ENCODE peak calls at places on chromosome 19, in seven cellular contexts. O is astrocyte, S is GM23338, J is H1, A is hepatocyte, G is PC-9, C is neural progenitor cell. E is an unnamed sample.

GRCh38 chr19:1566392-1567115 is 1.6 kb downstream of the MEX3D start:
- DNase-seq in A (peak; percentile 88), S (peak; percentile 89), C (peak; percentile 94), J (peak; percentile 80), O (peak; percentile 75), G (peak; percentile 70), E (peak; percentile 87)

GRCh38 chr19:50493171-50493570 is 16.5 kb upstream of the GARIN5A start:
- DNase-seq in S (no peak), O (no peak), G (no peak), C (no peak), J (no peak), A (no peak), E (no peak)

GRCh38 chr19:7994923-7995682 is 10.3 kb downstream of the ELAVL1 start:
- DNase-seq in S (no peak), J (no peak), G (no peak), C (no peak), A (no peak), O (no peak), E (no peak)

GRCh38 chr19:13847033-13847899 is 29.7 kb upstream of the NANOS3 start:
- DNase-seq in O (peak; percentile 82), A (peak; percentile 98), J (peak; percentile 98), S (peak; percentile 97), G (peak; percentile 96), C (peak; percentile 97), E (peak; percentile 94)

GRCh38 chr19:542173-542866 is 1.5 kb upstream of the GZMM start:
- DNase-seq in G (no peak), A (no peak), C (no peak), J (no peak), S (no peak), O (no peak), E (no peak)

GRCh38 chr19:12052571-12053169 is at the start of gene ZNF878:
- DNase-seq in A (peak; percentile 96), S (peak; percentile 99), C (peak; percentile 99), O (peak; percentile 79), J (peak; percentile 97), G (peak; percentile 86), E (peak; percentile 86)

GRCh38 chr19:17902701-17903100 is 30.1 kb upstream of the CCDC124 start:
- DNase-seq in C (no peak), G (no peak), A (no peak), J (no peak), S (no peak), O (peak; percentile 32), E (peak; percentile 49)

GRCh38 chr19:6108721-6109633 is 1.3 kb downstream of the RFX2 start:
- DNase-seq in G (no peak), A (peak; percentile 57), S (peak; percentile 64), J (peak; percentile 54), C (peak; percentile 57), O (peak; percentile 62), E (peak; percentile 75)

GRCh38 chr19:5104871-5105351 is 136.0 kb downstream of the KDM4B start:
- DNase-seq in C (no peak), S (no peak), G (no peak), A (peak; percentile 45), O (no peak), J (no peak), E (no peak)

GRCh38 chr19:55287361-55288079 is 3.7 kb downstream of the BRSK1 start:
- DNase-seq in S (no peak), J (no peak), A (no peak), O (no peak), G (no peak), C (no peak), E (no peak)

GRCh38 chr19:8265872-8266271 is 42.3 kb downstream of the CD320 start:
- DNase-seq in S (no peak), O (no peak), J (no peak), G (no peak), A (no peak), C (no peak), E (no peak)

GRCh38 chr19:45762870-45763631 is 6.0 kb downstream of the SIX5 start:
- DNase-seq in G (no peak), J (no peak), O (no peak), A (no peak), C (no peak), S (no peak), E (no peak)

GRCh38 chr19:49710372-49710951 is 19.5 kb downstream of the CPT1C start:
- DNase-seq in G (no peak), J (no peak), S (no peak), O (peak; percentile 50), A (no peak), C (no peak), E (peak; percentile 65)

GRCh38 chr19:47473336-47473735 is 1.6 kb upstream of the SLC8A2 start:
- DNase-seq in O (no peak), A (no peak), J (no peak), C (no peak), S (no peak), G (no peak), E (no peak)

GRCh38 chr19:47469719-47470118 is 2.0 kb downstream of the SLC8A2 start:
- DNase-seq in O (no peak), A (no peak), C (no peak), G (no peak), J (no peak), S (no peak), E (no peak)

GRCh38 chr19:47470447-47471195 is 1.1 kb downstream of the SLC8A2 start:
- DNase-seq in C (no peak), O (no peak), A (no peak), S (no peak), J (no peak), G (no peak), E (no peak)

GRCh38 chr19:47471733-47472457 is at the start of gene SLC8A2:
- DNase-seq in O (peak; percentile 77), C (peak; percentile 97), J (peak; percentile 89), G (peak; percentile 69), A (peak; percentile 93), S (peak; percentile 95), E (peak; percentile 84)

DNA sequence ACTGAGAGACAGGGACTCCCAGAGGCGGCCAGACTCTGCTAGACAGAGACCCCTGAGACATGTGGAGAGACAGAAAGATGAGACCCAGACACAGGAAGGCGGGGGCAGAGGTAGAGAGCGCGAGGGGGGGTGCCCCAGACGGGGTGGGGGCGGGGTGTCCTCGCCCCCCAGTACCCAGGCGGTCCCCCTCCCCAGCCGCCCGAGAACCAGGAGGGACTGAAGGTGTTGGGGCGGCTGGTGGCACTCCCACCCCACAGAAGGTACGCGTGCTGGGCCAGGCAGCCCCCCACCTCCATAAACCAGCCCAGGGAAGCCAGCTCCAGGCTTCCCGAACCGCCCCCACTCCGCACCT is 336 bp downstream of the SLC8A2 start:
- DNase-seq in J (no peak), G (no peak), A (no peak), O (no peak), C (no peak), S (no peak), E (no peak)
- TF ChIP-seq EZH2 in J (no peak), G (no peak), A (no peak), O (no peak), C (no peak), S (no peak), E (no peak)

DNA sequence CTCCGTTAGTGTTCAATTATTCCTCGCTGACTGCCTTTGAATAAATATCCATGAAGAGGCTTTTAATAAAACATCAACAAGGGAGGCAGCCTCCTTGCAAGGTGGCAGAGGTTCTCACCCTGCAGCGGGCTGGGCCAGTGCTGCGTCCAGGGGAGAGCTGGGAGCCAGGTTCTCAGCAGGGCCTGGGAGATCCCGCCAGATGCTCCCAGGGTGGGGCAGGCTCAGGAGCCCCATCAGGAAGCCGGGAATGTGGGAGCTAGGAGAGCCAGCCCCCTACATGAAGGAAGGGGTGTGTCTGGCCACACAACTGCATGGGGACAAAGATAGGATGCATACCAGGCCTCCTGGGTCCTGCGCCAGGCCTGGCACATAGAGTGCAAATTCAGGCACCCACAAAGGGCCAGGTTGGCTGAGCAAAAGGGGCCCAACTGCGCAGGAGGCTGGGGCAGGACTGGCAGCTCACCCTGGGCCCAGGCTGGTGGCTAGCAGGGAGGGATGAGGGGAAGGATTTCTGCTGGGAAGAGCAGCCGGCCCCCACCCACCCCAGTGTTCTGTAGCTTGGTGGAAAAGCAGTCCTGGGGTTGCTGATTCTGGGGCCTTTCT is 22.8 kb downstream of the VSTM2B start:
- DNase-seq in J (peak; percentile 24), S (no peak), C (no peak), A (no peak), G (no peak), O (no peak), E (no peak)
- H3K79me2 ChIP-seq in J (no peaks in the 10 kb centered on the region), S (no peaks in the 10 kb centered on the region), C (no peaks in the 10 kb centered on the region), A (no peaks in the 10 kb centered on the region), G (no peaks in the 10 kb centered on the region), O (no peaks in the 10 kb centered on the region), E (no peaks in the 10 kb centered on the region)

DNA sequence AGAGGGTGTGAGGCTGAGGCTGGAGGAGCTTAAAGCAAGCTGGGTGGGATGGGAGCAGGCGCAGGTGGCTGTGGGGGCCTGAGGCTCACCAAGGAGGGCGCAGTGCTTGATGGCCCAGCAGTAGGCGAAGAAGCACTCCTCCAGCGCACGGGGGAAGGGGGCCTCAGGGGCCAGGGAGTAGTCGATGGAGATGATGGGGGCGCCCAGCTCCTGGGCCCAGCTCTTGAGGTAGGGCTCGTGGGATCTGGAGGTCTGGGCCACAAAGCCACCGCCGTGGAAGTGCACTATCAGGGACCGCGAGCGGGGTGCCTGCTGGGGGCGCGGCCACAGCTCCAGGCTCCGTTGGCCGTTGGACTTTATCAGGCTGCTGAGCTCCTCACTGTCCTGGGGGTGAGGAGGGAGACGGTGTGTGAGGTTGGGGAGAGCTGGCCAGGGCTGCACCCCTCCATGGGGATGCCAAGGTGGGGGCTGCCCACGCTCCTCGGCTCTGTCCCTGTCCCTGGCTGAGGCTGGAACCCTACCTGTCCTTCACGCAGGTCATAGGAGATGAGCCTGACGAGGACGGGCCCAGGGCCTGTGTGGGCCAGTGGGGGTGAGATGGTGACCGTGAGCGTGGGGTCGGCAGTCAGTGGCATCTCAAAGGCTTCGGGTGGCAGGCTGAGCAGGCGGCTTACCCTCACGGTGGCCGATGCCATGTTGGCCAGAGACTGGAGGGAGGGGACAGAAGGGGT is 17.2 kb upstream of the CNFN start:
- DNase-seq in G (no peak), C (no peak), A (no peak), S (no peak), J (no peak), O (no peak), E (no peak)
- TF ChIP-seq EZH2 in G (no peak), C (no peak), A (no peak), S (no peak), J (no peak), O (no peak), E (no peak)

GRCh38 chr19:43983544-43983911 is 460 bp upstream of the ZNF155 start:
- DNase-seq in C (no peak), G (no peak), O (no peak), J (no peak), S (no peak), A (no peak), E (no peak)

GRCh38 chr19:43984687-43985000 is 656 bp downstream of the ZNF155 start:
- DNase-seq in G (no peak), S (no peak), O (peak; percentile 8), A (no peak), C (no peak), J (no peak), E (no peak)

DNA sequence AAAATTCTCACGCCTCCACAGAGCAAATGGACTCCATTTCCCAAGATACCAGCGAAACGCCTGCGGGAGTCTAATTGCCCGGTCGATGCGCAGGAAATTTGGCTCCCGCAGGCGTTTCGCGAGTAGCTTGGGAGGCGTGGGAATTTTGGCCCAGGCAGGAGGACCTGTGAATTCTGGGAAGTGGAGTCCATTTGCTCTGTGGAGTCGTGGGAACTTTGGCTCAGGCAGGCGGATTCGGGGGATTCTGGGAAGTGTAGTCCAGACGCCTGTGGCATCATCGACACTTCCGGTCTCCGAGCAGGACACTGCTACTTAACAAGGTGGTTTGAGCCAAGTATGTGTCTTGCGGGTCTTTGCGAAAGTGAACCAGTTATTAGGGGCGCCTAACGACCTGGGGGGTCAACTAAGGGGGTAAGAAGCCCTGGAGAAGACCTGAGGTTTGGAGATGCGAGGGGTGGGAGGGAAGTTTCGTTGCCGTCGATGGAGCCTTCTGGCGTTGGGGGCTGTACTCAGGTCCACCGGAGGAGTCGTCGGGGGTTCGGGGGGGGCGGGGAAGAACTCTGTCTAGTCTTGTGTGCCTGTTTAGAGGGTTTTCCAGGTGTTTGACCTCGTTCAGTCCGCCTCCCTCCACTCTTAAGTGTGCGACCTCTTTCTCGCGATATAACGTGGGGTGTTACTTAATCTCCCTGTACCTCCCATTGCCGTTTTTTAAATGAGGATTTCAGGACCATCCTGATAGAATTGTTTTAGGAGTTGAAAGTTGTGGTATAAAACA is at the start of gene ZNF155:
- DNase-seq in J (peak; percentile 78), A (peak; percentile 90), S (peak; percentile 99), O (peak; percentile 97), C (peak; percentile 95), G (peak; percentile 84), E (peak; percentile 97)
- H3K79me2 ChIP-seq in J (no peaks in the 10 kb centered on the region), A (peaks cover 27% of the 10 kb centered on the region), S (peaks cover 8% of the 10 kb centered on the region), O (peaks cover 18% of the 10 kb centered on the region), C (peaks cover 5% of the 10 kb centered on the region), G (peaks cover 11% of the 10 kb centered on the region), E (no peaks in the 10 kb centered on the region)